ENCODE peak calls at places on chromosomes 3 and 15, in ten cellular contexts. One of them, this sample, is unnamed.

GRCh38 chr3:180594631-180595348 is 7.2 kb upstream of the TTC14 start:
- DNase-seq in GM12891: no peak
- DNase-seq in esophagus muscularis mucosa: no peak
- DNase-seq in sigmoid colon: no peak
- DNase-seq in HepG2: peak
- DNase-seq in endothelial cell of umbilical vein: peak
- DNase-seq in upper lobe of left lung: no peak
- DNase-seq in HCT116: peak
- DNase-seq in transverse colon: no peak
- DNase-seq in spleen: no peak
- DNase-seq in this sample: no peak

GRCh38 chr3:46932455-46933225 is 43.9 kb downstream of the CCDC12 start:
- DNase-seq in GM12891: no peak
- DNase-seq in esophagus muscularis mucosa: no peak
- DNase-seq in sigmoid colon: peak
- DNase-seq in HepG2: no peak
- DNase-seq in endothelial cell of umbilical vein: no peak
- DNase-seq in upper lobe of left lung: no peak
- DNase-seq in HCT116: no peak
- DNase-seq in transverse colon: no peak
- DNase-seq in spleen: peak
- DNase-seq in this sample: no peak

GRCh38 chr3:189355481-189356201 is 183.9 kb downstream of the TPRG1 start:
- DNase-seq in GM12891: no peak
- DNase-seq in esophagus muscularis mucosa: no peak
- DNase-seq in sigmoid colon: no peak
- DNase-seq in HepG2: peak
- DNase-seq in endothelial cell of umbilical vein: no peak
- DNase-seq in upper lobe of left lung: no peak
- DNase-seq in HCT116: peak
- DNase-seq in transverse colon: peak
- DNase-seq in spleen: no peak
- DNase-seq in this sample: no peak

GRCh38 chr3:27659279-27660021 is 62.7 kb downstream of the EOMES start:
- DNase-seq in GM12891: peak
- DNase-seq in esophagus muscularis mucosa: no peak
- DNase-seq in sigmoid colon: no peak
- DNase-seq in HepG2: peak
- DNase-seq in endothelial cell of umbilical vein: peak
- DNase-seq in upper lobe of left lung: no peak
- DNase-seq in HCT116: peak
- DNase-seq in transverse colon: peak
- DNase-seq in spleen: no peak
- DNase-seq in this sample: peak

GRCh38 chr3:42895332-42895868 is 10.5 kb upstream of the ZNF662 start:
- DNase-seq in GM12891: no peak
- DNase-seq in esophagus muscularis mucosa: no peak
- DNase-seq in sigmoid colon: no peak
- DNase-seq in HepG2: no peak
- DNase-seq in endothelial cell of umbilical vein: no peak
- DNase-seq in upper lobe of left lung: no peak
- DNase-seq in HCT116: no peak
- DNase-seq in transverse colon: no peak
- DNase-seq in spleen: no peak
- DNase-seq in this sample: no peak

GRCh38 chr3:116085456-116085855 is 359.8 kb downstream of the LSAMP start:
- DNase-seq in GM12891: no peak
- DNase-seq in esophagus muscularis mucosa: no peak
- DNase-seq in sigmoid colon: no peak
- DNase-seq in HepG2: no peak
- DNase-seq in endothelial cell of umbilical vein: no peak
- DNase-seq in upper lobe of left lung: no peak
- DNase-seq in HCT116: no peak
- DNase-seq in transverse colon: no peak
- DNase-seq in spleen: no peak
- DNase-seq in this sample: no peak

GRCh38 chr15:41417418-41417811 is 520 bp downstream of the RTF1 start:
- DNase-seq in GM12891: no peak
- DNase-seq in esophagus muscularis mucosa: no peak
- DNase-seq in sigmoid colon: peak
- DNase-seq in HepG2: no peak
- DNase-seq in endothelial cell of umbilical vein: no peak
- DNase-seq in upper lobe of left lung: no peak
- DNase-seq in HCT116: no peak
- DNase-seq in transverse colon: peak
- DNase-seq in spleen: no peak
- DNase-seq in this sample: peak

GRCh38 chr3:84958495-84959469 is at the start of gene CADM2:
- DNase-seq in GM12891: peak
- DNase-seq in esophagus muscularis mucosa: peak
- DNase-seq in sigmoid colon: peak
- DNase-seq in HepG2: peak
- DNase-seq in endothelial cell of umbilical vein: peak
- DNase-seq in upper lobe of left lung: peak
- DNase-seq in HCT116: no peak
- DNase-seq in transverse colon: peak
- DNase-seq in spleen: peak
- DNase-seq in this sample: peak

GRCh38 chr15:66625531-66625930 is 59.7 kb upstream of the LCTL start:
- DNase-seq in GM12891: no peak
- DNase-seq in esophagus muscularis mucosa: no peak
- DNase-seq in sigmoid colon: no peak
- DNase-seq in HepG2: no peak
- DNase-seq in endothelial cell of umbilical vein: no peak
- DNase-seq in upper lobe of left lung: no peak
- DNase-seq in HCT116: no peak
- DNase-seq in transverse colon: no peak
- DNase-seq in spleen: no peak
- DNase-seq in this sample: no peak

GRCh38 chr3:60463655-60464054 is 787.6 kb downstream of the FHIT start:
- DNase-seq in GM12891: no peak
- DNase-seq in esophagus muscularis mucosa: no peak
- DNase-seq in sigmoid colon: no peak
- DNase-seq in HepG2: no peak
- DNase-seq in endothelial cell of umbilical vein: no peak
- DNase-seq in upper lobe of left lung: no peak
- DNase-seq in HCT116: no peak
- DNase-seq in transverse colon: no peak
- DNase-seq in spleen: no peak
- DNase-seq in this sample: no peak

GRCh38 chr3:65995030-65995429 is 43.7 kb downstream of the MAGI1 start:
- DNase-seq in GM12891: no peak
- DNase-seq in esophagus muscularis mucosa: no peak
- DNase-seq in sigmoid colon: no peak
- DNase-seq in HepG2: no peak
- DNase-seq in endothelial cell of umbilical vein: peak
- DNase-seq in upper lobe of left lung: no peak
- DNase-seq in HCT116: peak
- DNase-seq in transverse colon: no peak
- DNase-seq in spleen: no peak
- DNase-seq in this sample: no peak

GRCh38 chr3:127585813-127586165 is 4.7 kb downstream of the TPRA1 start:
- DNase-seq in GM12891: no peak
- DNase-seq in esophagus muscularis mucosa: no peak
- DNase-seq in sigmoid colon: no peak
- DNase-seq in HepG2: no peak
- DNase-seq in endothelial cell of umbilical vein: no peak
- DNase-seq in upper lobe of left lung: no peak
- DNase-seq in HCT116: no peak
- DNase-seq in transverse colon: no peak
- DNase-seq in spleen: no peak
- DNase-seq in this sample: no peak

GRCh38 chr3:172034786-172035685 is 4.3 kb upstream of the FNDC3B start:
- DNase-seq in GM12891: no peak
- DNase-seq in esophagus muscularis mucosa: no peak
- DNase-seq in sigmoid colon: no peak
- DNase-seq in HepG2: no peak
- DNase-seq in endothelial cell of umbilical vein: no peak
- DNase-seq in upper lobe of left lung: no peak
- DNase-seq in HCT116: peak
- DNase-seq in transverse colon: no peak
- DNase-seq in spleen: no peak
- DNase-seq in this sample: no peak

GRCh38 chr3:46607603-46608028 is 4.7 kb upstream of the FAM240A start:
- DNase-seq in GM12891: no peak
- DNase-seq in esophagus muscularis mucosa: peak
- DNase-seq in sigmoid colon: no peak
- DNase-seq in HepG2: peak
- DNase-seq in endothelial cell of umbilical vein: no peak
- DNase-seq in upper lobe of left lung: no peak
- DNase-seq in HCT116: peak
- DNase-seq in transverse colon: no peak
- DNase-seq in spleen: no peak
- DNase-seq in this sample: no peak

GRCh38 chr3:43442872-43443395 is 156.6 kb downstream of the SNRK start:
- DNase-seq in GM12891: no peak
- DNase-seq in esophagus muscularis mucosa: no peak
- DNase-seq in sigmoid colon: no peak
- DNase-seq in HepG2: no peak
- DNase-seq in endothelial cell of umbilical vein: no peak
- DNase-seq in upper lobe of left lung: no peak
- DNase-seq in HCT116: no peak
- DNase-seq in transverse colon: no peak
- DNase-seq in spleen: no peak
- DNase-seq in this sample: no peak

GRCh38 chr3:54556630-54557029 is 371.2 kb downstream of the LRTM1 start:
- DNase-seq in GM12891: no peak
- DNase-seq in esophagus muscularis mucosa: no peak
- DNase-seq in sigmoid colon: no peak
- DNase-seq in HepG2: no peak
- DNase-seq in endothelial cell of umbilical vein: no peak
- DNase-seq in upper lobe of left lung: no peak
- DNase-seq in HCT116: no peak
- DNase-seq in transverse colon: no peak
- DNase-seq in spleen: no peak
- DNase-seq in this sample: no peak
- TF ChIP-seq POLR2AphosphoS5 in GM12891: no peak
- TF ChIP-seq POLR2AphosphoS5 in esophagus muscularis mucosa: no peak
- TF ChIP-seq POLR2AphosphoS5 in sigmoid colon: no peak
- TF ChIP-seq POLR2AphosphoS5 in HepG2: no peak
- TF ChIP-seq POLR2AphosphoS5 in endothelial cell of umbilical vein: no peak
- TF ChIP-seq POLR2AphosphoS5 in upper lobe of left lung: no peak
- TF ChIP-seq POLR2AphosphoS5 in HCT116: no peak
- TF ChIP-seq POLR2AphosphoS5 in transverse colon: no peak
- TF ChIP-seq POLR2AphosphoS5 in spleen: no peak
- TF ChIP-seq POLR2AphosphoS5 in this sample: no peak

DNA sequence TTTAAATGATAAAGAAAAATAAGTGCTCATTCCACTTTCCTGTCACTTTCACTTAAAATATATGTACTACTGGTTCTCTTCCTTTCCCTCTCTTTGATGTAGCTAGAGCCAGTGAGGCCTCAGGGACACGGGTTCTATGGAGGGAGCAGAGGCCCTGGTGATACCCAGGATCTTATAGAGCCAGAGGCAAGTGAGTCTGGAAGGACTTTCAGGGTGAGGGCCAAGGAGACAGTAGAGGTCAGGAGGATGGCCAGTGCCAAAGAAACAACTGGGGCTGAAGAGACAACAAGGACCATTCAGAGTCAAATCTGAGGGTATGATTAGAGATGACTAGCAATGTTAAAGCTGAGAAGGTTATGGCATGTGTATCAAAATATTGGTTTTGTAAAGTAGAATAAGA is 124.1 kb upstream of the GOLGA6L6 start:
- DNase-seq in GM12891: no peak
- DNase-seq in esophagus muscularis mucosa: no peak
- DNase-seq in sigmoid colon: no peak
- DNase-seq in HepG2: no peak
- DNase-seq in endothelial cell of umbilical vein: no peak
- DNase-seq in upper lobe of left lung: no peak
- DNase-seq in HCT116: no peak
- DNase-seq in transverse colon: no peak
- DNase-seq in spleen: no peak
- DNase-seq in this sample: no peak
- TF ChIP-seq POLR2A in GM12891: no peak
- TF ChIP-seq POLR2A in esophagus muscularis mucosa: no peak
- TF ChIP-seq POLR2A in sigmoid colon: no peak
- TF ChIP-seq POLR2A in HepG2: no peak
- TF ChIP-seq POLR2A in endothelial cell of umbilical vein: no peak
- TF ChIP-seq POLR2A in upper lobe of left lung: no peak
- TF ChIP-seq POLR2A in HCT116: no peak
- TF ChIP-seq POLR2A in transverse colon: no peak
- TF ChIP-seq POLR2A in spleen: no peak
- TF ChIP-seq POLR2A in this sample: no peak

DNA sequence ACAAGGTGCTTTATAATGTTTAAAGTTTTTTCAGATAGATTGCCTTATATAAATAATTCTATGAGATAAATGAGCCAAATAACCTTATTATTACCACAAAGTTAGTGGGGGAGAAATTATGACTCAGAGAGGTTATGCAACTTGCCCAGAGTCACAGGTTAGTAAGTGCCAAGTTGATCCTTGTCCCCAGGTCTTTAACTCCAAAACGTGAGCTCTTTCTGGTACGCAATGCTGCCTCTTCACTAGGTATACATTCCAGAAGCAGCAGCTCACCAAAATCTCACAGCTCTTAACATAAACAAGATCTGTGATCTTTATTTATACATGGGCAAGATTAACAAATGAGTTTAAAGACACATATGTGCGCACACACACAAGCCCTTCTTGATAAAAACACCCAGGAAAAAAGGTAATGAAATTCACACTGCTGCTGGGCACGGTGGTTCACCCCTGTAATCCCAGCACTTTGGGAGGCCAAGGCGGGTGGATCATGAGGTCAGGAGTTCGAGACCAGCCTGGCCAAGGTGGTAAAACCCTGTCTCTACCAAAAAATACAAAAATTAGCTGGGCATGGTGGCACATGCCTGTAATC is 59.8 kb upstream of the NR2F2 start:
- DNase-seq in GM12891: no peak
- DNase-seq in esophagus muscularis mucosa: peak
- DNase-seq in sigmoid colon: no peak
- DNase-seq in HepG2: peak
- DNase-seq in endothelial cell of umbilical vein: no peak
- DNase-seq in upper lobe of left lung: no peak
- DNase-seq in HCT116: peak
- DNase-seq in transverse colon: no peak
- DNase-seq in spleen: no peak
- DNase-seq in this sample: no peak
- TF ChIP-seq POLR2AphosphoS5 in GM12891: no peak
- TF ChIP-seq POLR2AphosphoS5 in esophagus muscularis mucosa: no peak
- TF ChIP-seq POLR2AphosphoS5 in sigmoid colon: no peak
- TF ChIP-seq POLR2AphosphoS5 in HepG2: no peak
- TF ChIP-seq POLR2AphosphoS5 in endothelial cell of umbilical vein: no peak
- TF ChIP-seq POLR2AphosphoS5 in upper lobe of left lung: no peak
- TF ChIP-seq POLR2AphosphoS5 in HCT116: no peak
- TF ChIP-seq POLR2AphosphoS5 in transverse colon: no peak
- TF ChIP-seq POLR2AphosphoS5 in spleen: no peak
- TF ChIP-seq POLR2AphosphoS5 in this sample: no peak

DNA sequence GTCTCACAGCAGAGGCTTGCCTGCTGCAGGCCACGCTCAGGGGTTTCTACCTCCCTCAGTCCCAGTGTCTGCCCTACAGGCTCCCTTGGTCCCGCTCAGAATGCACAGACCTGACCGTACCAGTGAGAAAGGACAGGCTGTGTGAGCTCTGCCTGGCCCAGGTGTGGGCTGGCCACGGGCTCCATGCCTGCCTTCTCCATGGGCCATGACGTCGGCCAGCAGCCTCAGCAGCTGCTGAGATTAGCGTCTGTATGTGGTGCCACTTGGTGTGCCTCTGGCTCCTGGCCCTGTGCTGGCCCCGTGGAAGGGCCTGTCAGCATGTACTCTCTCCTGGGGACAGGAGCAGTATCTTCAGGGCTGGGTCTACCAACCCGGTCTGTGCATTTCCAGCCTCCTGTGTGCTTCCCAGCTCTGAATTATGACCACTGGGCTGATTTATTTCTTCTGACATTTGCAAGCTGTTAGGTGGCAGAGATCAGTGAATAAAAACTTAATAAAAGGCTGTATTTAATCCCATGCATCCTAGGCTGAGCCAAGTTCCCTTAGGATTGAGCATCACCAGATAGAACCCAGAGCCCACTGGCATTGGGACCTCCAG is 25.7 kb downstream of the KLF13 start:
- DNase-seq in GM12891: no peak
- DNase-seq in esophagus muscularis mucosa: no peak
- DNase-seq in sigmoid colon: no peak
- DNase-seq in HepG2: no peak
- DNase-seq in endothelial cell of umbilical vein: no peak
- DNase-seq in upper lobe of left lung: no peak
- DNase-seq in HCT116: no peak
- DNase-seq in transverse colon: peak
- DNase-seq in spleen: peak
- DNase-seq in this sample: no peak
- TF ChIP-seq POLR2A in GM12891: no peak
- TF ChIP-seq POLR2A in esophagus muscularis mucosa: peak
- TF ChIP-seq POLR2A in sigmoid colon: no peak
- TF ChIP-seq POLR2A in HepG2: no peak
- TF ChIP-seq POLR2A in endothelial cell of umbilical vein: no peak
- TF ChIP-seq POLR2A in upper lobe of left lung: no peak
- TF ChIP-seq POLR2A in HCT116: no peak
- TF ChIP-seq POLR2A in transverse colon: no peak
- TF ChIP-seq POLR2A in spleen: no peak
- TF ChIP-seq POLR2A in this sample: no peak